ENCODE peak calls at places on chromosome 18, in seven cellular contexts. P is mucosa of descending colon, W is mammary epithelial cell, T is heart right ventricle, F is NAMALWA, S is upper lobe of right lung, R is NCI-H1417 treated with DMSO at 0.1 percent for 48 hours. Y is an unnamed sample.

GRCh38 chr18:11505993-11506392 is 103.4 kb upstream of the SLC35G4 start:
- DNase-seq in W (no peak), F (no peak), P (no peak), S (no peak), R (no peak), T (no peak), Y (no peak)

GRCh38 chr18:72086421-72086820 is 457.7 kb downstream of the CBLN2 start:
- DNase-seq in T (no peak), P (no peak), F (peak; percentile 70), R (no peak), W (no peak), S (no peak), Y (no peak)

GRCh38 chr18:2448565-2449151 is 122.6 kb downstream of the METTL4 start:
- DNase-seq in R (no peak), P (no peak), T (no peak), F (no peak), S (no peak), W (no peak), Y (no peak)

GRCh38 chr18:38330573-38330972 is 765.0 kb upstream of the CELF4 start:
- DNase-seq in P (no peak), S (no peak), R (no peak), T (no peak), F (no peak), W (peak; percentile 8), Y (no peak)

GRCh38 chr18:24741961-24742738 is 281.7 kb downstream of the HRH4 start:
- DNase-seq in F (no peak), R (no peak), T (no peak), P (no peak), S (no peak), W (peak; percentile 64), Y (no peak)

GRCh38 chr18:48605408-48605845 is 66.6 kb downstream of the CTIF start:
- DNase-seq in P (no peak), F (peak; percentile 33), R (peak; percentile 83), S (no peak), W (no peak), T (no peak), Y (no peak)

GRCh38 chr18:26902296-26902695 is 36.8 kb upstream of the AQP4 start:
- DNase-seq in S (no peak), R (no peak), P (no peak), F (no peak), T (no peak), W (no peak), Y (no peak)

GRCh38 chr18:3094355-3094684 is 81.4 kb upstream of the LPIN2 start:
- DNase-seq in R (no peak), F (no peak), P (no peak), T (no peak), S (no peak), W (no peak), Y (no peak)

GRCh38 chr18:41121116-41121826 is 833.8 kb upstream of the PIK3C3 start:
- DNase-seq in S (no peak), F (no peak), W (peak; percentile 80), R (no peak), T (no peak), P (no peak), Y (no peak)

GRCh38 chr18:58263055-58263732 is 219.2 kb downstream of the NEDD4L start:
- DNase-seq in R (no peak), P (no peak), F (no peak), W (peak; percentile 84), T (no peak), S (no peak), Y (no peak)

GRCh38 chr18:64203295-64203694 is 54.4 kb upstream of the LINC00305 start:
- DNase-seq in P (no peak), F (no peak), S (no peak), W (no peak), R (no peak), T (no peak), Y (no peak)

GRCh38 chr18:51028201-51028805 is 1.7 kb upstream of the SMAD4 start:
- DNase-seq in T (no peak), F (peak; percentile 69), R (no peak), W (no peak), S (no peak), P (no peak), Y (peak; percentile 43)

GRCh38 chr18:48736861-48737260 is 198.0 kb downstream of the CTIF start:
- DNase-seq in W (no peak), T (no peak), F (no peak), P (no peak), R (no peak), S (no peak), Y (no peak)

GRCh38 chr18:26657618-26658581 is 109.5 kb upstream of the KCTD1 start:
- DNase-seq in R (no peak), F (no peak), P (no peak), S (no peak), W (no peak), T (no peak), Y (no peak)

GRCh38 chr18:73827801-73828200 is 319.8 kb downstream of the FBXO15 start:
- DNase-seq in F (no peak), R (no peak), S (no peak), P (no peak), T (no peak), W (no peak), Y (no peak)

GRCh38 chr18:58391932-58392331 is 237.0 kb downstream of the ALPK2 start:
- DNase-seq in S (no peak), T (no peak), F (no peak), P (no peak), R (no peak), W (no peak), Y (no peak)

GRCh38 chr18:9333441-9334350 is 877 bp upstream of the TWSG1 start:
- DNase-seq in P (peak; percentile 60), F (no peak), W (no peak), T (no peak), S (no peak), R (no peak), Y (peak; percentile 40)

GRCh38 chr18:55228191-55228590 is 268.9 kb upstream of the CCDC68 start:
- DNase-seq in F (no peak), R (no peak), P (no peak), S (no peak), T (no peak), W (no peak), Y (no peak)

GRCh38 chr18:75211721-75212625 is 1.4 kb downstream of the TSHZ1 start:
- DNase-seq in F (peak; percentile 9), R (no peak), S (peak; percentile 78), P (peak; percentile 68), T (peak; percentile 58), W (peak; percentile 20), Y (peak; percentile 64)

GRCh38 chr18:61995547-61996062 is 102.8 kb upstream of the RNF152 start:
- DNase-seq in S (no peak), F (no peak), W (peak; percentile 87), R (no peak), P (no peak), T (no peak), Y (no peak)

GRCh38 chr18:43793910-43794309 is 516.6 kb upstream of the SYT4 start:
- DNase-seq in P (no peak), T (no peak), S (no peak), F (no peak), W (no peak), R (no peak), Y (no peak)

GRCh38 chr18:3623769-3624545 is 174.0 kb downstream of the TGIF1 start:
- DNase-seq in T (peak; percentile 78), S (peak; percentile 80), P (peak; percentile 84), R (no peak), F (no peak), W (peak; percentile 98), Y (peak; percentile 89)

GRCh38 chr18:36298113-36298701 is 694 bp downstream of the FHOD3 start:
- DNase-seq in R (no peak), S (no peak), F (no peak), T (no peak), W (no peak), P (peak; percentile 45), Y (no peak)

GRCh38 chr18:46069524-46069923 is 2.5 kb downstream of the PSTPIP2 start:
- DNase-seq in F (no peak), R (no peak), W (peak; percentile 90), T (no peak), P (no peak), S (no peak), Y (no peak)

Y was measured in colonic mucosa.